ENCODE peak calls at places on chromosomes 13 and 19, in nine cellular contexts. R is H1, I is tibial nerve, G is A549, E is stomach, V is GM12878, X is body of pancreas, J is heart left ventricle, C is HCT116. B is an unnamed sample.

GRCh38 chr19:11008111-11008510 is 47.3 kb downstream of the SMARCA4 start:
- DNase-seq in R (no peak), I (no peak), G (no peak), E (no peak), V (no peak), X (no peak), J (no peak), C (no peak), B (no peak)

GRCh38 chr13:35889560-35889959 is 241.6 kb downstream of the DCLK1 start:
- DNase-seq in R (no peak), I (no peak), G (no peak), E (no peak), V (no peak), X (no peak), J (no peak), C (no peak), B (no peak)

GRCh38 chr19:15836595-15837398 is 21.3 kb upstream of the OR10H1 start:
- DNase-seq in R (no peak), I (peak; percentile 99), G (peak; percentile 91), E (peak; percentile 96), V (peak; percentile 61), X (peak; percentile 96), J (peak; percentile 98), C (peak; percentile 96), B (peak; percentile 97)

GRCh38 chr19:497476-497860 is 1.2 kb downstream of the MADCAM1 start:
- DNase-seq in R (no peak), I (no peak), G (no peak), E (no peak), V (no peak), X (no peak), J (no peak), C (no peak), B (no peak)

GRCh38 chr19:29666634-29667389 is 1.6 kb downstream of the PLEKHF1 start:
- DNase-seq in R (no peak), I (peak; percentile 70), G (no peak), E (peak; percentile 54), V (no peak), X (peak; percentile 47), J (peak; percentile 82), C (no peak), B (peak; percentile 66)

GRCh38 chr19:34482380-34483250 is 1.1 kb downstream of the WTIP start:
- DNase-seq in R (no peak), I (no peak), G (peak; percentile 59), E (no peak), V (no peak), X (no peak), J (no peak), C (no peak), B (peak; percentile 62)

GRCh38 chr13:91014696-91015095 is 332.8 kb upstream of the MIR17HG start:
- DNase-seq in R (no peak), I (no peak), G (no peak), E (no peak), V (no peak), X (no peak), J (no peak), C (no peak), B (no peak)

GRCh38 chr13:96089749-96090239 is at the start of gene HS6ST3:
- DNase-seq in R (peak; percentile 38), I (no peak), G (peak; percentile 31), E (peak; percentile 73), V (no peak), X (peak; percentile 84), J (peak; percentile 16), C (peak; percentile 10), B (peak; percentile 49)

GRCh38 chr13:52447354-52447753 is 3.1 kb downstream of the VPS36 start:
- DNase-seq in R (no peak), I (no peak), G (no peak), E (no peak), V (no peak), X (no peak), J (no peak), C (no peak), B (no peak)

GRCh38 chr13:99860736-99861135 is 110.8 kb downstream of the ZIC5 start:
- DNase-seq in R (no peak), I (no peak), G (no peak), E (no peak), V (no peak), X (no peak), J (no peak), C (no peak), B (no peak)

DNA sequence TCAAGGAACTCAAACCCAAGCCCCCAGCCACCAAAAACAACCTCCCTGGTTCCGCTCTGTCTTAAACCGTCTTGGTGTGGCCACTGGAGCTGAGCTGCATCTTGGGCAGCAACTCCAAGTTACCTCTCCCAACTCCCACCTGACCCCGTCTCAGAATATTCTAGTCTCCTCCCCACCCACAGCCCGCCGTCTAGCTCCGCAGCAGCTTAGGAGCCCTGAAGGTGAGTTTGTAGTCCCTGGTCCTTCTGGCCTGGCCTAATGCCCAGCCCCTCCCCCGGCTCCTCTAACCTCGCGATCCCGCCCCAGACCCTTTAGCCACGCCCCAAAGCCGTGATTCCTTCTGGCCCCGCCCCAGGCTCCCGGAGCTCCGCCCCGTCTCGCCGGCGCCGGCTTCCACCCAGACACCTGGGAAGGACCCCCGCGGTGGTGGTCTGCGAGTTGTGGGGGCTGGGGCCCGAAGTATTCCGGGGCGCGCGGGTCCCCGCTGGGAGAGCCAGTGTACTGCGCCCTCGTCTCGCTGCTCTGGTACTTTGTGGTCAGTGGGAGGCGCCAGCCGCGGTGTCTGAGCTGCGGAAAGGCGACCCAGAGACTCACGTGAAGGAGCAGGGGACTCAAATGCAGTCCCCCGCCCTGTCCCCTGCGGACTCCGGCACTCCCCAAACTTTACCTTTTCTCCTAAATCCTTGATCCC is 2.5 kb upstream of the LHB start:
- DNase-seq in R (peak; percentile 29), I (peak; percentile 25), G (peak; percentile 74), E (peak; percentile 83), V (no peak), X (peak; percentile 91), J (peak; percentile 33), C (peak; percentile 58), B (peak; percentile 77)
- TF ChIP-seq POLR2A in R (no peak), I (no peak), G (no peak), E (no peak), V (no peak), X (no peak), J (no peak), C (no peak), B (no peak)

GRCh38 chr19:23440791-23441190 is 45.5 kb upstream of the ZNF91 start:
- DNase-seq in R (no peak), I (no peak), G (peak; percentile 8), E (no peak), V (no peak), X (no peak), J (no peak), C (no peak), B (no peak)

GRCh38 chr19:23437901-23438300 is 42.6 kb upstream of the ZNF91 start:
- DNase-seq in R (no peak), I (no peak), G (no peak), E (no peak), V (no peak), X (no peak), J (no peak), C (no peak), B (no peak)

GRCh38 chr19:23440207-23440606 is 44.9 kb upstream of the ZNF91 start:
- DNase-seq in R (no peak), I (no peak), G (peak; percentile 9), E (no peak), V (no peak), X (no peak), J (no peak), C (no peak), B (no peak)

GRCh38 chr19:23436944-23437343 is 41.7 kb upstream of the ZNF91 start:
- DNase-seq in R (no peak), I (no peak), G (peak; percentile 10), E (no peak), V (no peak), X (no peak), J (no peak), C (no peak), B (no peak)

DNA sequence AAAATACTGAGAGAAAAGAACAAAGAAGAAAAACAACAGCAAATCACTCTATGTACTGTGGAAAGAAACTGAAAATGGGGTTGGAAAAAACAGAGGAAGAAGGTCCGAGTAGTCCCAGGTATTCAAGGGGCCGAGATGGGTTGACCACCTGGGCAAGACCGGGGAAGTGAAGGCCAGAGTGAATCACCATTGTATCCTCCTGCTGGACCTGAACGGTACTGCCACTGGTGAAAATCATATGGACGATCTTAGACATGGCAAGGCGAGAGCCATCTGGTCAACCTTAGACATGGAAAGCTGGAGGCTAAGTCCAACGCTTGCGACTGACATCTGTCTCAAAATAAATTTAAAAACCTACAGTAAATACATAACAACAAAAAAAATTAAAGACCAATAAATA is 44.4 kb upstream of the ZNF91 start:
- DNase-seq in R (no peak), I (no peak), G (no peak), E (no peak), V (no peak), X (no peak), J (no peak), C (no peak), B (no peak)
- H3K9me3 ChIP-seq in R (peaks cover 57% of the 10 kb centered on the region), I (peaks cover 34% of the 10 kb centered on the region), G (peaks cover 45% of the 10 kb centered on the region), E (peaks cover 17% of the 10 kb centered on the region), V (no peaks in the 10 kb centered on the region), X (no peaks in the 10 kb centered on the region), J (peaks cover 4% of the 10 kb centered on the region), C (peaks cover 10% of the 10 kb centered on the region), B (peaks cover 4% of the 10 kb centered on the region)

GRCh38 chr19:46303702-46304397 is 7.0 kb downstream of the HIF3A start:
- DNase-seq in R (peak; percentile 94), I (peak; percentile 40), G (peak; percentile 40), E (peak; percentile 97), V (no peak), X (peak; percentile 80), J (peak; percentile 80), C (peak; percentile 92), B (peak; percentile 43)
- TF ChIP-seq POLR2A in R (peak; percentile 87), I (no peak), G (no peak), E (no peak), V (no peak), X (no peak), J (no peak), C (peak; percentile 88), B (no peak)

DNA sequence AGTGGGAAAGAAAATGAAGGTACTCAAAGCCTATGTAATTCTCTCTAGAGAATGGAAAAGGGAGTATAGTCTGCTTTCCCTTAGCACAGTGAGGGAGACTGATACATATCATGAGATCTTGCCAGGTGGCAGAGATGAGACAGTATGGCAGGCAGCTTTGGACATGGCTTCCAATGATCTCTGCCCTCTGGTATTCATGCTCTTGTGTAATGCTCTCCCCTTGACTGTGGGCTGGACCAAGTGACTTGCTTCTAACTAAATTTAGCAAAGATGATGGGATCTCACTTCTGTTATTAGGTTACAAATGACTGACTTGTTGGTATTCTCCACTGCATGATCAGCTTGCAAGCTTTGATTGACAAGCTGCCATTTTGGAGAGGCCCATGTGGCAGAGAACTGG is 10.2 kb downstream of the ZNF132 start:
- DNase-seq in R (no peak), I (no peak), G (no peak), E (no peak), V (no peak), X (no peak), J (no peak), C (no peak), B (no peak)
- H3K9me3 ChIP-seq in R (peaks cover 78% of the 10 kb centered on the region), I (peaks cover 99% of the 10 kb centered on the region), G (peaks cover 70% of the 10 kb centered on the region), E (peaks cover 86% of the 10 kb centered on the region), V (peaks cover 39% of the 10 kb centered on the region), X (peaks cover 11% of the 10 kb centered on the region), J (peaks cover 72% of the 10 kb centered on the region), C (peaks cover 10% of the 10 kb centered on the region), B (peaks cover 67% of the 10 kb centered on the region)